ENCODE peak calls at places on chromosomes 5 and 9, in ten cellular contexts. One of them, this sample, is unnamed.

GRCh38 chr5:3376611-3377010 is 219.0 kb upstream of the IRX1 start:
- DNase-seq in foreskin keratinocyte: no peak
- DNase-seq in stimulated activated CD4-positive, alpha-beta T cell treated with anti-CD3 and anti-CD28 coated beads, TNF-alpha, amount 100 ng/mL, for 24 hours: no peak
- DNase-seq in activated CD4-positive, alpha-beta memory T cell treated with anti-CD3 and anti-CD28 coated beads, Interleukin-2, amount 10 ng/mL, durations not matched to agents 7 days and 5 days: no peak
- DNase-seq in breast epithelium: no peak
- DNase-seq in activated CD4-positive, alpha-beta T cell treated with anti-CD3 and anti-CD28 coated beads for 4 hours: no peak
- DNase-seq in AG04449: no peak
- DNase-seq in NCI-H1105: no peak
- DNase-seq in activated naive CD8-positive, alpha-beta T cell treated with anti-CD3 and anti-CD28 coated beads, Interleukin-2, amount 50 U/mL, for 24 hours: no peak
- DNase-seq in central memory CD4-positive, alpha-beta T cell: no peak
- DNase-seq in this sample: no peak

GRCh38 chr9:22986556-22986955 is 539.9 kb downstream of the DMRTA1 start:
- DNase-seq in foreskin keratinocyte: no peak
- DNase-seq in stimulated activated CD4-positive, alpha-beta T cell treated with anti-CD3 and anti-CD28 coated beads, TNF-alpha, amount 100 ng/mL, for 24 hours: no peak
- DNase-seq in activated CD4-positive, alpha-beta memory T cell treated with anti-CD3 and anti-CD28 coated beads, Interleukin-2, amount 10 ng/mL, durations not matched to agents 7 days and 5 days: no peak
- DNase-seq in breast epithelium: no peak
- DNase-seq in activated CD4-positive, alpha-beta T cell treated with anti-CD3 and anti-CD28 coated beads for 4 hours: no peak
- DNase-seq in AG04449: no peak
- DNase-seq in NCI-H1105: no peak
- DNase-seq in activated naive CD8-positive, alpha-beta T cell treated with anti-CD3 and anti-CD28 coated beads, Interleukin-2, amount 50 U/mL, for 24 hours: no peak
- DNase-seq in central memory CD4-positive, alpha-beta T cell: no peak
- DNase-seq in this sample: peak; percentile 9

GRCh38 chr9:137702615-137703379 is 84.0 kb downstream of the EHMT1 start:
- DNase-seq in foreskin keratinocyte: no peak
- DNase-seq in stimulated activated CD4-positive, alpha-beta T cell treated with anti-CD3 and anti-CD28 coated beads, TNF-alpha, amount 100 ng/mL, for 24 hours: no peak
- DNase-seq in activated CD4-positive, alpha-beta memory T cell treated with anti-CD3 and anti-CD28 coated beads, Interleukin-2, amount 10 ng/mL, durations not matched to agents 7 days and 5 days: no peak
- DNase-seq in breast epithelium: no peak
- DNase-seq in activated CD4-positive, alpha-beta T cell treated with anti-CD3 and anti-CD28 coated beads for 4 hours: no peak
- DNase-seq in AG04449: no peak
- DNase-seq in NCI-H1105: no peak
- DNase-seq in activated naive CD8-positive, alpha-beta T cell treated with anti-CD3 and anti-CD28 coated beads, Interleukin-2, amount 50 U/mL, for 24 hours: no peak
- DNase-seq in central memory CD4-positive, alpha-beta T cell: no peak
- DNase-seq in this sample: no peak

GRCh38 chr9:88390371-88390990 is 2.2 kb downstream of the SPIN1 start:
- DNase-seq in foreskin keratinocyte: no peak
- DNase-seq in stimulated activated CD4-positive, alpha-beta T cell treated with anti-CD3 and anti-CD28 coated beads, TNF-alpha, amount 100 ng/mL, for 24 hours: no peak
- DNase-seq in activated CD4-positive, alpha-beta memory T cell treated with anti-CD3 and anti-CD28 coated beads, Interleukin-2, amount 10 ng/mL, durations not matched to agents 7 days and 5 days: no peak
- DNase-seq in breast epithelium: no peak
- DNase-seq in activated CD4-positive, alpha-beta T cell treated with anti-CD3 and anti-CD28 coated beads for 4 hours: no peak
- DNase-seq in AG04449: no peak
- DNase-seq in NCI-H1105: no peak
- DNase-seq in activated naive CD8-positive, alpha-beta T cell treated with anti-CD3 and anti-CD28 coated beads, Interleukin-2, amount 50 U/mL, for 24 hours: no peak
- DNase-seq in central memory CD4-positive, alpha-beta T cell: no peak
- DNase-seq in this sample: no peak

GRCh38 chr5:135028791-135029467 is 5.1 kb downstream of the PITX1 start:
- DNase-seq in foreskin keratinocyte: peak; percentile 15
- DNase-seq in stimulated activated CD4-positive, alpha-beta T cell treated with anti-CD3 and anti-CD28 coated beads, TNF-alpha, amount 100 ng/mL, for 24 hours: no peak
- DNase-seq in activated CD4-positive, alpha-beta memory T cell treated with anti-CD3 and anti-CD28 coated beads, Interleukin-2, amount 10 ng/mL, durations not matched to agents 7 days and 5 days: no peak
- DNase-seq in breast epithelium: no peak
- DNase-seq in activated CD4-positive, alpha-beta T cell treated with anti-CD3 and anti-CD28 coated beads for 4 hours: no peak
- DNase-seq in AG04449: no peak
- DNase-seq in NCI-H1105: no peak
- DNase-seq in activated naive CD8-positive, alpha-beta T cell treated with anti-CD3 and anti-CD28 coated beads, Interleukin-2, amount 50 U/mL, for 24 hours: no peak
- DNase-seq in central memory CD4-positive, alpha-beta T cell: no peak
- DNase-seq in this sample: no peak

GRCh38 chr5:52727001-52727400 is 60.7 kb upstream of the ITGA1 start:
- DNase-seq in foreskin keratinocyte: no peak
- DNase-seq in stimulated activated CD4-positive, alpha-beta T cell treated with anti-CD3 and anti-CD28 coated beads, TNF-alpha, amount 100 ng/mL, for 24 hours: no peak
- DNase-seq in activated CD4-positive, alpha-beta memory T cell treated with anti-CD3 and anti-CD28 coated beads, Interleukin-2, amount 10 ng/mL, durations not matched to agents 7 days and 5 days: no peak
- DNase-seq in breast epithelium: no peak
- DNase-seq in activated CD4-positive, alpha-beta T cell treated with anti-CD3 and anti-CD28 coated beads for 4 hours: no peak
- DNase-seq in AG04449: no peak
- DNase-seq in NCI-H1105: no peak
- DNase-seq in activated naive CD8-positive, alpha-beta T cell treated with anti-CD3 and anti-CD28 coated beads, Interleukin-2, amount 50 U/mL, for 24 hours: no peak
- DNase-seq in central memory CD4-positive, alpha-beta T cell: no peak
- DNase-seq in this sample: no peak

GRCh38 chr5:15510092-15510491 is 10.1 kb downstream of the FBXL7 start:
- DNase-seq in foreskin keratinocyte: no peak
- DNase-seq in stimulated activated CD4-positive, alpha-beta T cell treated with anti-CD3 and anti-CD28 coated beads, TNF-alpha, amount 100 ng/mL, for 24 hours: no peak
- DNase-seq in activated CD4-positive, alpha-beta memory T cell treated with anti-CD3 and anti-CD28 coated beads, Interleukin-2, amount 10 ng/mL, durations not matched to agents 7 days and 5 days: no peak
- DNase-seq in breast epithelium: no peak
- DNase-seq in activated CD4-positive, alpha-beta T cell treated with anti-CD3 and anti-CD28 coated beads for 4 hours: no peak
- DNase-seq in AG04449: no peak
- DNase-seq in NCI-H1105: no peak
- DNase-seq in activated naive CD8-positive, alpha-beta T cell treated with anti-CD3 and anti-CD28 coated beads, Interleukin-2, amount 50 U/mL, for 24 hours: no peak
- DNase-seq in central memory CD4-positive, alpha-beta T cell: no peak
- DNase-seq in this sample: no peak

GRCh38 chr5:179801304-179802206 is 5.1 kb downstream of the MGAT4B start:
- DNase-seq in foreskin keratinocyte: peak; percentile 26
- DNase-seq in stimulated activated CD4-positive, alpha-beta T cell treated with anti-CD3 and anti-CD28 coated beads, TNF-alpha, amount 100 ng/mL, for 24 hours: peak; percentile 73
- DNase-seq in activated CD4-positive, alpha-beta memory T cell treated with anti-CD3 and anti-CD28 coated beads, Interleukin-2, amount 10 ng/mL, durations not matched to agents 7 days and 5 days: peak; percentile 85
- DNase-seq in breast epithelium: no peak
- DNase-seq in activated CD4-positive, alpha-beta T cell treated with anti-CD3 and anti-CD28 coated beads for 4 hours: peak; percentile 88
- DNase-seq in AG04449: no peak
- DNase-seq in NCI-H1105: no peak
- DNase-seq in activated naive CD8-positive, alpha-beta T cell treated with anti-CD3 and anti-CD28 coated beads, Interleukin-2, amount 50 U/mL, for 24 hours: peak; percentile 91
- DNase-seq in central memory CD4-positive, alpha-beta T cell: peak; percentile 75
- DNase-seq in this sample: no peak

GRCh38 chr5:158935215-158935614 is 164.5 kb downstream of the EBF1 start:
- DNase-seq in foreskin keratinocyte: no peak
- DNase-seq in stimulated activated CD4-positive, alpha-beta T cell treated with anti-CD3 and anti-CD28 coated beads, TNF-alpha, amount 100 ng/mL, for 24 hours: no peak
- DNase-seq in activated CD4-positive, alpha-beta memory T cell treated with anti-CD3 and anti-CD28 coated beads, Interleukin-2, amount 10 ng/mL, durations not matched to agents 7 days and 5 days: no peak
- DNase-seq in breast epithelium: no peak
- DNase-seq in activated CD4-positive, alpha-beta T cell treated with anti-CD3 and anti-CD28 coated beads for 4 hours: no peak
- DNase-seq in AG04449: no peak
- DNase-seq in NCI-H1105: no peak
- DNase-seq in activated naive CD8-positive, alpha-beta T cell treated with anti-CD3 and anti-CD28 coated beads, Interleukin-2, amount 50 U/mL, for 24 hours: no peak
- DNase-seq in central memory CD4-positive, alpha-beta T cell: no peak
- DNase-seq in this sample: no peak

GRCh38 chr9:98222885-98223640 is 30.6 kb upstream of the CORO2A start:
- DNase-seq in foreskin keratinocyte: peak; percentile 100
- DNase-seq in stimulated activated CD4-positive, alpha-beta T cell treated with anti-CD3 and anti-CD28 coated beads, TNF-alpha, amount 100 ng/mL, for 24 hours: no peak
- DNase-seq in activated CD4-positive, alpha-beta memory T cell treated with anti-CD3 and anti-CD28 coated beads, Interleukin-2, amount 10 ng/mL, durations not matched to agents 7 days and 5 days: no peak
- DNase-seq in breast epithelium: peak; percentile 83
- DNase-seq in activated CD4-positive, alpha-beta T cell treated with anti-CD3 and anti-CD28 coated beads for 4 hours: no peak
- DNase-seq in AG04449: peak; percentile 99
- DNase-seq in NCI-H1105: no peak
- DNase-seq in activated naive CD8-positive, alpha-beta T cell treated with anti-CD3 and anti-CD28 coated beads, Interleukin-2, amount 50 U/mL, for 24 hours: no peak
- DNase-seq in central memory CD4-positive, alpha-beta T cell: no peak
- DNase-seq in this sample: peak; percentile 85

GRCh38 chr5:119396265-119396664 is 40.4 kb downstream of the TNFAIP8 start:
- DNase-seq in foreskin keratinocyte: no peak
- DNase-seq in stimulated activated CD4-positive, alpha-beta T cell treated with anti-CD3 and anti-CD28 coated beads, TNF-alpha, amount 100 ng/mL, for 24 hours: no peak
- DNase-seq in activated CD4-positive, alpha-beta memory T cell treated with anti-CD3 and anti-CD28 coated beads, Interleukin-2, amount 10 ng/mL, durations not matched to agents 7 days and 5 days: no peak
- DNase-seq in breast epithelium: no peak
- DNase-seq in activated CD4-positive, alpha-beta T cell treated with anti-CD3 and anti-CD28 coated beads for 4 hours: no peak
- DNase-seq in AG04449: no peak
- DNase-seq in NCI-H1105: no peak
- DNase-seq in activated naive CD8-positive, alpha-beta T cell treated with anti-CD3 and anti-CD28 coated beads, Interleukin-2, amount 50 U/mL, for 24 hours: no peak
- DNase-seq in central memory CD4-positive, alpha-beta T cell: no peak
- DNase-seq in this sample: no peak

This sample was measured in PC-3.